ENCODE peak calls at places on chromosomes 3 and 15, in five cellular contexts. One of them, this sample, is unnamed.

GRCh38 chr3:98630416-98630815 is 37.0 kb upstream of the CPOX start:
- DNase-seq in CD4-positive, alpha-beta T cell: no peak
- DNase-seq in HTR-8/SVneo: no peak
- DNase-seq in HFFc6: no peak
- DNase-seq in CD4-positive, alpha-beta memory T cell: no peak
- DNase-seq in this sample: no peak

GRCh38 chr3:115648559-115648958 is 25.2 kb downstream of the GAP43 start:
- DNase-seq in CD4-positive, alpha-beta T cell: no peak
- DNase-seq in HTR-8/SVneo: no peak
- DNase-seq in HFFc6: peak
- DNase-seq in CD4-positive, alpha-beta memory T cell: no peak
- DNase-seq in this sample: no peak

GRCh38 chr3:39378092-39378491 is 5.1 kb upstream of the SLC25A38 start:
- DNase-seq in CD4-positive, alpha-beta T cell: peak
- DNase-seq in HTR-8/SVneo: peak
- DNase-seq in HFFc6: peak
- DNase-seq in CD4-positive, alpha-beta memory T cell: peak
- DNase-seq in this sample: no peak

GRCh38 chr3:82293867-82294266 is 532.4 kb upstream of the GBE1 start:
- DNase-seq in CD4-positive, alpha-beta T cell: no peak
- DNase-seq in HTR-8/SVneo: no peak
- DNase-seq in HFFc6: no peak
- DNase-seq in CD4-positive, alpha-beta memory T cell: no peak
- DNase-seq in this sample: no peak

GRCh38 chr3:69143055-69143454 is 20.7 kb upstream of the LMOD3 start:
- DNase-seq in CD4-positive, alpha-beta T cell: no peak
- DNase-seq in HTR-8/SVneo: no peak
- DNase-seq in HFFc6: no peak
- DNase-seq in CD4-positive, alpha-beta memory T cell: no peak
- DNase-seq in this sample: no peak

GRCh38 chr3:170752571-170753155 is 117.3 kb downstream of the RPL22L1 start:
- DNase-seq in CD4-positive, alpha-beta T cell: no peak
- DNase-seq in HTR-8/SVneo: no peak
- DNase-seq in HFFc6: no peak
- DNase-seq in CD4-positive, alpha-beta memory T cell: no peak
- DNase-seq in this sample: no peak

GRCh38 chr3:64143399-64144130 is 81.7 kb downstream of the PRICKLE2 start:
- DNase-seq in CD4-positive, alpha-beta T cell: no peak
- DNase-seq in HTR-8/SVneo: peak
- DNase-seq in HFFc6: peak
- DNase-seq in CD4-positive, alpha-beta memory T cell: no peak
- DNase-seq in this sample: no peak

GRCh38 chr3:30368978-30369377 is 237.4 kb upstream of the TGFBR2 start:
- DNase-seq in CD4-positive, alpha-beta T cell: no peak
- DNase-seq in HTR-8/SVneo: no peak
- DNase-seq in HFFc6: no peak
- DNase-seq in CD4-positive, alpha-beta memory T cell: no peak
- DNase-seq in this sample: no peak

GRCh38 chr15:78651007-78651406 is 10.0 kb upstream of the CHRNB4 start:
- DNase-seq in CD4-positive, alpha-beta T cell: no peak
- DNase-seq in HTR-8/SVneo: no peak
- DNase-seq in HFFc6: no peak
- DNase-seq in CD4-positive, alpha-beta memory T cell: no peak
- DNase-seq in this sample: no peak

GRCh38 chr15:100096700-100097099 is 245.1 kb downstream of the ADAMTS17 start:
- DNase-seq in CD4-positive, alpha-beta T cell: no peak
- DNase-seq in HTR-8/SVneo: no peak
- DNase-seq in HFFc6: no peak
- DNase-seq in CD4-positive, alpha-beta memory T cell: no peak
- DNase-seq in this sample: no peak

GRCh38 chr15:65377976-65378366 is at the start of gene IGDCC3:
- DNase-seq in CD4-positive, alpha-beta T cell: no peak
- DNase-seq in HTR-8/SVneo: peak
- DNase-seq in HFFc6: no peak
- DNase-seq in CD4-positive, alpha-beta memory T cell: no peak
- DNase-seq in this sample: no peak

GRCh38 chr15:60328852-60329443 is 68.8 kb downstream of the ANXA2 start:
- DNase-seq in CD4-positive, alpha-beta T cell: peak
- DNase-seq in HTR-8/SVneo: no peak
- DNase-seq in HFFc6: no peak
- DNase-seq in CD4-positive, alpha-beta memory T cell: peak
- DNase-seq in this sample: no peak

GRCh38 chr3:40828741-40829415 is 304.1 kb downstream of the ZNF621 start:
- DNase-seq in CD4-positive, alpha-beta T cell: no peak
- DNase-seq in HTR-8/SVneo: no peak
- DNase-seq in HFFc6: no peak
- DNase-seq in CD4-positive, alpha-beta memory T cell: no peak
- DNase-seq in this sample: no peak

GRCh38 chr15:70525551-70525950 is 237.8 kb downstream of the UACA start:
- DNase-seq in CD4-positive, alpha-beta T cell: no peak
- DNase-seq in HTR-8/SVneo: no peak
- DNase-seq in HFFc6: no peak
- DNase-seq in CD4-positive, alpha-beta memory T cell: no peak
- DNase-seq in this sample: no peak

GRCh38 chr3:104628185-104628789 is 738.4 kb upstream of the ALCAM start:
- DNase-seq in CD4-positive, alpha-beta T cell: no peak
- DNase-seq in HTR-8/SVneo: peak
- DNase-seq in HFFc6: peak
- DNase-seq in CD4-positive, alpha-beta memory T cell: peak
- DNase-seq in this sample: no peak

GRCh38 chr3:70855139-70855538 is 542.7 kb upstream of the MDFIC2 start:
- DNase-seq in CD4-positive, alpha-beta T cell: no peak
- DNase-seq in HTR-8/SVneo: no peak
- DNase-seq in HFFc6: no peak
- DNase-seq in CD4-positive, alpha-beta memory T cell: no peak
- DNase-seq in this sample: no peak

GRCh38 chr3:179297971-179298725 is 24.7 kb upstream of the ZNF639 start:
- DNase-seq in CD4-positive, alpha-beta T cell: no peak
- DNase-seq in HTR-8/SVneo: no peak
- DNase-seq in HFFc6: no peak
- DNase-seq in CD4-positive, alpha-beta memory T cell: no peak
- DNase-seq in this sample: no peak

GRCh38 chr15:66080791-66081475 is 172.6 kb downstream of the MEGF11 start:
- DNase-seq in CD4-positive, alpha-beta T cell: no peak
- DNase-seq in HTR-8/SVneo: peak
- DNase-seq in HFFc6: peak
- DNase-seq in CD4-positive, alpha-beta memory T cell: no peak
- DNase-seq in this sample: no peak

GRCh38 chr3:72151465-72152238 is 366.7 kb upstream of the PROK2 start:
- DNase-seq in CD4-positive, alpha-beta T cell: no peak
- DNase-seq in HTR-8/SVneo: no peak
- DNase-seq in HFFc6: no peak
- DNase-seq in CD4-positive, alpha-beta memory T cell: no peak
- DNase-seq in this sample: no peak

GRCh38 chr3:10319804-10320203 is 1.1 kb downstream of the SEC13 start:
- DNase-seq in CD4-positive, alpha-beta T cell: no peak
- DNase-seq in HTR-8/SVneo: no peak
- DNase-seq in HFFc6: no peak
- DNase-seq in CD4-positive, alpha-beta memory T cell: no peak
- DNase-seq in this sample: no peak